ENCODE peak calls at places on chromosomes 2 and 18, in four cellular contexts. S is fibroblast of lung, V is Panc1, C is ovary. M is an unnamed sample.

GRCh38 chr2:237405605-237406004 is 8.4 kb downstream of the COL6A3 start:
- DNase-seq in S (no peak), V (no peak), C (no peak), M (no peak)

GRCh38 chr2:64374686-64375085 is 79.3 kb upstream of the LGALSL start:
- DNase-seq in S (peak; percentile 3), V (no peak), C (no peak), M (no peak)

GRCh38 chr2:102166189-102166845 is 20.5 kb upstream of the IL1RL2 start:
- DNase-seq in S (peak; percentile 76), V (no peak), C (peak; percentile 64), M (peak; percentile 66)

GRCh38 chr2:33620-34019 is 12.7 kb downstream of the FAM110C start:
- DNase-seq in S (no peak), V (no peak), C (no peak), M (peak; percentile 94)

GRCh38 chr18:59631583-59632181 is 65.5 kb downstream of the CCBE1 start:
- DNase-seq in S (peak; percentile 69), V (peak; percentile 12), C (no peak), M (peak; percentile 18)

GRCh38 chr2:74164761-74165160 is 13.9 kb downstream of the MOB1A start:
- DNase-seq in S (no peak), V (no peak), C (no peak), M (no peak)

GRCh38 chr2:83742117-83742782 is 716.8 kb downstream of the SUCLG1 start:
- DNase-seq in S (peak; percentile 9), V (no peak), C (no peak), M (peak; percentile 11)

GRCh38 chr2:236743623-236744280 is 174.1 kb downstream of the ACKR3 start:
- DNase-seq in S (peak; percentile 57), V (no peak), C (no peak), M (no peak)

GRCh38 chr2:64312622-64312948 is 141.4 kb upstream of the LGALSL start:
- DNase-seq in S (no peak), V (no peak), C (no peak), M (no peak)

GRCh38 chr2:1816414-1816911 is 72.1 kb upstream of the PXDN start:
- DNase-seq in S (peak; percentile 87), V (no peak), C (peak; percentile 32), M (no peak)

GRCh38 chr2:20378891-20379519 is 28.4 kb upstream of the PUM2 start:
- DNase-seq in S (peak; percentile 94), V (no peak), C (peak; percentile 92), M (no peak)

GRCh38 chr2:129984426-129984825 is 5.0 kb downstream of the RAB6C start:
- DNase-seq in S (no peak), V (no peak), C (no peak), M (no peak)

GRCh38 chr2:85277416-85278158 is 50.2 kb downstream of the TGOLN2 start:
- DNase-seq in S (peak; percentile 78), V (no peak), C (peak; percentile 71), M (peak; percentile 95)

GRCh38 chr2:25673170-25674002 is at the start of gene DTNB:
- DNase-seq in S (peak; percentile 46), V (peak; percentile 32), C (peak; percentile 82), M (peak; percentile 52)

GRCh38 chr2:241558532-241559488 is at the start of gene BOK:
- DNase-seq in S (peak; percentile 78), V (no peak), C (peak; percentile 54), M (no peak)

GRCh38 chr18:36025025-36025424 is 42.3 kb downstream of the RPRD1A start:
- DNase-seq in S (peak; percentile 41), V (no peak), C (no peak), M (no peak)

GRCh38 chr2:236946871-236947270 is 138.8 kb upstream of the COPS8 start:
- DNase-seq in S (peak; percentile 8), V (no peak), C (no peak), M (no peak)

GRCh38 chr2:20620696-20621365 is 30.1 kb downstream of the HS1BP3 start:
- DNase-seq in S (no peak), V (no peak), C (no peak), M (no peak)

GRCh38 chr2:30511122-30512083 is 64.4 kb downstream of the LCLAT1 start:
- DNase-seq in S (peak; percentile 70), V (no peak), C (peak; percentile 73), M (no peak)

GRCh38 chr2:138433995-138434991 is 67.3 kb upstream of the SPOPL start:
- DNase-seq in S (peak; percentile 39), V (no peak), C (no peak), M (no peak)

GRCh38 chr2:119747311-119747710 is 12.4 kb upstream of the PTPN4 start:
- DNase-seq in S (no peak), V (no peak), C (no peak), M (no peak)

GRCh38 chr18:58538604-58539386 is 90.1 kb downstream of the ALPK2 start:
- DNase-seq in S (peak; percentile 26), V (no peak), C (no peak), M (no peak)

GRCh38 chr2:8682719-8683667 is 1.1 kb downstream of the ID2 start:
- DNase-seq in S (peak; percentile 80), V (no peak), C (peak; percentile 44), M (peak; percentile 52)

GRCh38 chr2:25714740-25715139 is 41.4 kb upstream of the DTNB start:
- DNase-seq in S (no peak), V (no peak), C (no peak), M (no peak)

GRCh38 chr18:62751977-62752376 is 36.6 kb downstream of the PHLPP1 start:
- DNase-seq in S (no peak), V (no peak), C (no peak), M (no peak)

GRCh38 chr18:48787523-48788151 is 163.1 kb downstream of the SMAD7 start:
- DNase-seq in S (no peak), V (no peak), C (no peak), M (no peak)

GRCh38 chr18:72727776-72728175 is 140.0 kb downstream of the NETO1 start:
- DNase-seq in S (no peak), V (no peak), C (no peak), M (peak; percentile 54)

GRCh38 chr2:9789371-9789770 is 53.9 kb upstream of the TAF1B start:
- DNase-seq in S (no peak), V (no peak), C (no peak), M (no peak)

GRCh38 chr2:173572848-173573247 is 218.2 kb downstream of the CDCA7 start:
- DNase-seq in S (no peak), V (no peak), C (no peak), M (no peak)

GRCh38 chr2:6359964-6360363 is 505.7 kb downstream of the CMPK2 start:
- DNase-seq in S (no peak), V (no peak), C (no peak), M (peak; percentile 71)

GRCh38 chr18:59516356-59517155 is 157.5 kb upstream of the LMAN1 start:
- DNase-seq in S (peak; percentile 80), V (no peak), C (peak; percentile 80), M (peak; percentile 17)

GRCh38 chr2:128315122-128315828 is 3.4 kb downstream of the HS6ST1 start:
- DNase-seq in S (no peak), V (no peak), C (no peak), M (no peak)

GRCh38 chr18:75107196-75107930 is 101.6 kb downstream of the PTGR3 start:
- DNase-seq in S (no peak), V (no peak), C (no peak), M (no peak)

GRCh38 chr2:28348149-28348567 is 44.5 kb upstream of the FOSL2 start:
- DNase-seq in S (no peak), V (no peak), C (no peak), M (no peak)

GRCh38 chr2:148545387-148546256 is 98.9 kb upstream of the EPC2 start:
- DNase-seq in S (no peak), V (no peak), C (no peak), M (no peak)

GRCh38 chr2:51420521-51420920 is 388.6 kb upstream of the NRXN1 start:
- DNase-seq in S (no peak), V (no peak), C (no peak), M (no peak)

GRCh38 chr2:19228720-19229119 is 129.7 kb downstream of the OSR1 start:
- DNase-seq in S (no peak), V (no peak), C (no peak), M (peak; percentile 83)
- TF ChIP-seq CTCF in S (no peak), V (no peak), C (no peak), M (peak; percentile 19)

GRCh38 chr2:55010149-55010591 is 40.1 kb downstream of the RTN4 start:
- DNase-seq in S (peak; percentile 59), V (no peak), C (peak; percentile 21), M (peak; percentile 47)
- H3K4me1 ChIP-seq in S (peaks cover 19% of the 10 kb centered on the region), V (peaks cover 99% of the 10 kb centered on the region), C (peaks cover 3% of the 10 kb centered on the region), M (peaks cover 69% of the 10 kb centered on the region)

DNA sequence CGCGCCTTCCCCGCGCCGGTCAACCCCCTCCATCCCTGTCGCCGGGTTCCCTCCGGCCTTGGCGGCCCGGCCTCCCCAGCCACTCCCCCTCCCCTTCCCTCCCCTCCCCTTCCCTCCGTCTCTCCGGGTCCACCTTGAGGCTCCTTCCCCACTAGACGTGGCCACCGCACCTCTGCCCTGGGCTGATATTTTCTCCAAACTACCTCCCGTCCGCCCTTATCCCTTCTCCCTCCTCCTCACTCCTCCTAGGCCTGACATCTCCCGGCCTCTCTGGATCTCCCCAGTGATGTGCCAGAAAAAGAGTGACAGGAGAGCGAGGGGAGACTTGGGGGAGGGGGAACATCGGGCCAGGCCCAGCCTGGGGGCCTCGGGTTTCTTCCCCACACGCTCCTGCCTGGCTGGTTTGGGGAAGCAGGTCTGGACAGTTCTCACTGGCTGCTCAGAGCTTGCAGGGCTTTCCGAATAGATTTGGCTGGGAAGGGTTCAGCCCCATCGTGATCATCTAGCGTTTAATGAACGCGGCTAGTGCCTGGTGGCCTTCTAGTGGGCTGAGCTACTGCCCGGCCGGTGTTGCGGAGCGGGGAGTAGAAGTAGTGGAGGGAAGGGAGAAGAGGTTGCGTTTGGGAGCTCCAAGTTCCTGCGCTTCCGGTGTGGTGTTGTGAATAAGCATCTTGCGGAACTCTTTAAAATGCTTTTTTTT is 641 bp downstream of the MAPRE3 start:
- DNase-seq in S (peak; percentile 19), V (no peak), C (peak; percentile 55), M (peak; percentile 37)
- H3K27ac ChIP-seq in S (peak overlapping the region; percentile 40), V (peak overlapping the region; percentile 70), C (peak overlapping the region; percentile 53), M (no peak overlapping the region)

GRCh38 chr2:180038997-180039396 is 31.9 kb upstream of the CWC22 start:
- DNase-seq in S (peak; percentile 28), V (no peak), C (no peak), M (no peak)

GRCh38 chr2:180046202-180046601 is 39.1 kb upstream of the CWC22 start:
- DNase-seq in S (no peak), V (no peak), C (no peak), M (no peak)

GRCh38 chr2:180040146-180040925 is 33.2 kb upstream of the CWC22 start:
- DNase-seq in S (peak; percentile 99), V (no peak), C (no peak), M (peak; percentile 79)
- TF ChIP-seq CTCF in S (no peak), V (no peak), C (no peak), M (no peak)

GRCh38 chr2:38666578-38666926 is 638 bp downstream of the GALM start:
- DNase-seq in S (peak; percentile 48), V (no peak), C (no peak), M (peak; percentile 10)
- H3K4me1 ChIP-seq in S (peaks cover 4% of the 10 kb centered on the region), V (peaks cover 24% of the 10 kb centered on the region), C (peaks cover 8% of the 10 kb centered on the region), M (no peaks in the 10 kb centered on the region)

DNA sequence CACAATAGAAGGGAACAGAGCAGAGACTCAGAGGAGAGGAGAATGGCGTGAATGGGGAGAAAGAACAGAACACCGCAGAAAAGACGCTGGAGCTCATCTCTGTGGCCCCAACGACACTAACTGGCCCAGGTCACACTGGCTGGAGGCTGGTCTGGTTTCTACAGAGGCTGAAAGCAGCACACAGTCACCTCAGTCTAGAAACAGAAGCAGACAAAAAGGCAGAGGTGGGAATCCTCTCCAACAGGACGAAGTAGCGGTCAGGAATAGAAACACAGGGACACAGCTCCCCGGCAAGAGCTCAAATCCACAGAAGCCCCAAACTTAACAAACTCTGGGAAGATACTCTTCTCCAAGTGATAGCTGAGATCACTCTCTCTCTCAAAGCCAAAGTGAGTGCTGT is 9.2 kb downstream of the SLC66A2 start:
- DNase-seq in S (no peak), V (no peak), C (no peak), M (no peak)
- H3K27ac ChIP-seq in S (no peak overlapping the region), V (no peak overlapping the region), C (no peak overlapping the region), M (no peak overlapping the region)

M was measured in foreskin keratinocyte.